ENCODE peak calls at places on chromosomes 13 and 19, in ten cellular contexts. O, R, K, E, U, T, N, X, A and Y are unnamed samples.

GRCh38 chr13:36428083-36428482 is 4.2 kb upstream of the CCNA1 start:
- DNase-seq in O (no peak), R (no peak), K (no peak), E (no peak), U (no peak), T (no peak), N (no peak), X (no peak), A (no peak), Y (no peak)

GRCh38 chr13:73984949-73985691 is 149.1 kb downstream of the KLF12 start:
- DNase-seq in O (peak), R (no peak), K (no peak), E (no peak), U (no peak), T (no peak), N (no peak), X (no peak), A (no peak), Y (no peak)

GRCh38 chr13:87851395-87851794 is 180.2 kb downstream of the SLITRK5 start:
- DNase-seq in O (no peak), R (no peak), K (no peak), E (no peak), U (no peak), T (no peak), N (no peak), X (no peak), A (no peak), Y (no peak)

GRCh38 chr13:19634129-19634740 is 776 bp downstream of the MPHOSPH8 start:
- DNase-seq in O (no peak), R (no peak), K (peak), E (no peak), U (no peak), T (no peak), N (no peak), X (peak), A (peak), Y (peak)

GRCh38 chr19:4063369-4064072 is 3.2 kb downstream of the ZBTB7A start:
- DNase-seq in O (no peak), R (no peak), K (peak), E (no peak), U (no peak), T (no peak), N (no peak), X (peak), A (peak), Y (peak)

GRCh38 chr13:24500977-24501376 is 11.6 kb downstream of the PARP4 start:
- DNase-seq in O (no peak), R (no peak), K (no peak), E (no peak), U (no peak), T (no peak), N (no peak), X (no peak), A (no peak), Y (no peak)

GRCh38 chr13:110274687-110275086 is 32.3 kb downstream of the COL4A1 start:
- DNase-seq in O (no peak), R (no peak), K (peak), E (no peak), U (no peak), T (no peak), N (no peak), X (peak), A (no peak), Y (no peak)

GRCh38 chr19:50333235-50333736 is 4.1 kb upstream of the KCNC3 start:
- DNase-seq in O (peak), R (peak), K (peak), E (peak), U (peak), T (no peak), N (peak), X (no peak), A (peak), Y (peak)

GRCh38 chr19:16850133-16850532 is 20.9 kb downstream of the SIN3B start:
- DNase-seq in O (no peak), R (no peak), K (no peak), E (no peak), U (no peak), T (no peak), N (no peak), X (no peak), A (no peak), Y (no peak)

GRCh38 chr19:29667941-29668340 is 2.7 kb downstream of the PLEKHF1 start:
- DNase-seq in O (no peak), R (peak), K (no peak), E (no peak), U (no peak), T (no peak), N (no peak), X (no peak), A (no peak), Y (peak)

GRCh38 chr13:59345316-59345715 is 818.4 kb downstream of the DIAPH3 start:
- DNase-seq in O (no peak), R (no peak), K (no peak), E (peak), U (no peak), T (peak), N (no peak), X (no peak), A (no peak), Y (no peak)

GRCh38 chr13:28754698-28755545 is 36.2 kb upstream of the SLC46A3 start:
- DNase-seq in O (no peak), R (no peak), K (no peak), E (peak), U (no peak), T (no peak), N (no peak), X (peak), A (peak), Y (peak)

GRCh38 chr19:5949792-5950305 is 28.1 kb downstream of the RANBP3 start:
- DNase-seq in O (no peak), R (peak), K (no peak), E (peak), U (no peak), T (no peak), N (no peak), X (no peak), A (no peak), Y (no peak)

GRCh38 chr13:20394506-20394905 is 131.2 kb downstream of the CRYL1 start:
- DNase-seq in O (no peak), R (no peak), K (no peak), E (no peak), U (no peak), T (no peak), N (no peak), X (peak), A (no peak), Y (no peak)

GRCh38 chr13:44779085-44779484 is 203.0 kb upstream of the TSC22D1 start:
- DNase-seq in O (no peak), R (no peak), K (no peak), E (no peak), U (no peak), T (no peak), N (no peak), X (no peak), A (no peak), Y (no peak)

GRCh38 chr19:58380037-58380735 is 644 bp downstream of the ZNF837 start:
- DNase-seq in O (no peak), R (no peak), K (no peak), E (no peak), U (no peak), T (no peak), N (no peak), X (no peak), A (no peak), Y (no peak)

GRCh38 chr19:49231389-49231788 is 73.8 kb downstream of the TRPM4 start:
- DNase-seq in O (no peak), R (no peak), K (no peak), E (no peak), U (no peak), T (no peak), N (no peak), X (no peak), A (no peak), Y (no peak)

GRCh38 chr19:11151181-11151580 is 4.4 kb downstream of the SPC24 start:
- DNase-seq in O (no peak), R (no peak), K (no peak), E (no peak), U (no peak), T (no peak), N (no peak), X (no peak), A (no peak), Y (no peak)